ENCODE peak calls at places on chromosomes 12 and 14, in six cellular contexts. One of them, this sample, is unnamed.

GRCh38 chr14:68792022-68792829 is 641 bp downstream of the ZFP36L1 start:
- ATAC-seq in HCT116: no peak
- ATAC-seq in K562: no peak
- ATAC-seq in upper lobe of left lung: no peak
- ATAC-seq in right lobe of liver: no peak
- ATAC-seq in gastrocnemius medialis: no peak
- ATAC-seq in this sample: no peak

GRCh38 chr14:54947230-54947629 is 44.6 kb upstream of the GCH1 start:
- ATAC-seq in K562: no peak
- ATAC-seq in gastrocnemius medialis: no peak
- ATAC-seq in HCT116: no peak
- ATAC-seq in right lobe of liver: no peak
- ATAC-seq in upper lobe of left lung: no peak
- ATAC-seq in this sample: no peak

GRCh38 chr14:103259801-103260628 is 74.0 kb upstream of the EIF5 start:
- ATAC-seq in right lobe of liver: peak
- ATAC-seq in HCT116: peak
- ATAC-seq in K562: peak
- ATAC-seq in upper lobe of left lung: peak
- ATAC-seq in gastrocnemius medialis: peak
- ATAC-seq in this sample: peak

GRCh38 chr14:73295198-73295796 is 58.0 kb downstream of the PAPLN start:
- ATAC-seq in HCT116: peak
- ATAC-seq in right lobe of liver: peak
- ATAC-seq in gastrocnemius medialis: no peak
- ATAC-seq in K562: peak
- ATAC-seq in upper lobe of left lung: no peak
- ATAC-seq in this sample: no peak

GRCh38 chr12:11130999-11131398 is 3.4 kb downstream of the TAS2R30 start:
- ATAC-seq in right lobe of liver: no peak
- ATAC-seq in HCT116: no peak
- ATAC-seq in gastrocnemius medialis: no peak
- ATAC-seq in upper lobe of left lung: no peak
- ATAC-seq in K562: no peak
- ATAC-seq in this sample: no peak

GRCh38 chr14:55556929-55557623 is 22.9 kb upstream of the KTN1 start:
- ATAC-seq in K562: no peak
- ATAC-seq in gastrocnemius medialis: peak
- ATAC-seq in upper lobe of left lung: peak
- ATAC-seq in right lobe of liver: peak
- ATAC-seq in HCT116: peak
- ATAC-seq in this sample: peak

GRCh38 chr14:30177776-30178175 is 250.1 kb upstream of the PRKD1 start:
- ATAC-seq in right lobe of liver: no peak
- ATAC-seq in K562: no peak
- ATAC-seq in gastrocnemius medialis: no peak
- ATAC-seq in upper lobe of left lung: no peak
- ATAC-seq in HCT116: no peak
- ATAC-seq in this sample: no peak

GRCh38 chr14:91669867-91670266 is 62.0 kb downstream of the CATSPERB start:
- ATAC-seq in upper lobe of left lung: no peak
- ATAC-seq in K562: no peak
- ATAC-seq in gastrocnemius medialis: no peak
- ATAC-seq in HCT116: no peak
- ATAC-seq in right lobe of liver: no peak
- ATAC-seq in this sample: no peak

GRCh38 chr14:53331247-53331646 is 178.1 kb upstream of the DDHD1 start:
- ATAC-seq in K562: no peak
- ATAC-seq in gastrocnemius medialis: no peak
- ATAC-seq in right lobe of liver: no peak
- ATAC-seq in HCT116: peak
- ATAC-seq in upper lobe of left lung: no peak
- ATAC-seq in this sample: no peak

DNA sequence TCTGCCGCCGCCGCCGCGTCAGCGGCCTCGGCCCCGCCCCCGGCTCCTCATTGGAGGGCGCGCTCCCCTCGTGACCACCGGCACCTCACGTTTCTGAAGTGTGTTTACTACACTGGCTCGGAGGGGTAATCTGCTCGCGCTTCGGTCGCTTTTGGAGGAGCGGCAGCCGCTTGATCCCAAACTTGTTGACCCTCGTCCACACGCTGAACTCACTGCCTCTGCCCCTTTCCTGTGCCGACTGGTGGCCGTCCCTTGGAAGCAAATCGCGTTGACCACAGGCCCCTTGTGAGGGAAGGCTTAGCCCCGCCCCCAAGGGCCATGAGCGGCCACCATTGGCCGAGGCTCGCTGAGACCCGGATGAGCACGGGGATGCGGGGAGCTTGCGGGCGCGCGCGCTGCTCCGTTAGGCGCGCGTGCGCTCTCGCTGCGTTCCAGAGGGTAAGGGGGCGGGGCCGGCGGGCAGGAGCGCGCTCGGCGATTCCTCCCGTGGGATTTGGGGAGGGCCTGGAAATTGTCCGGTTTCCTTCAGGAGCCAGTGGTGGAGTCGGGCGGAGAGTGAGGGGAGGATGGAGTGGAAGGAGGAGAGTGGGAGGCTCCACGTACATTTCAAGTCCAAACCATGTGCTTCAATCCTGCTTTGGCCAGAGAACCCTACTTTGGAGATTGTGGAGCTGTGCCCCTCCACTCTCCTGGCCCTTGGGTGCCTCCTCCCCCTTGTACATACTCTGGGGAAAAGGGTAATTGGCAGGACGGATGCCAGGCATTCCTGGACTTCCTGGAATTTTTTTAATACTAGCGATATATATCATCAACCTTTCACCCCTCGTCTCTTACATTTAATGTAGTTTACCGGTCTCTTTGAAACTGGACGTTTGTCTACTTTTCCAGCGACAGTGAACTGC is at the start of gene CRY1:
- ATAC-seq in gastrocnemius medialis: peak
- ATAC-seq in HCT116: peak
- ATAC-seq in right lobe of liver: peak
- ATAC-seq in K562: peak
- ATAC-seq in upper lobe of left lung: peak
- ATAC-seq in this sample: peak
- TF ChIP-seq POLR2A in gastrocnemius medialis: no peak
- TF ChIP-seq POLR2A in HCT116: peak
- TF ChIP-seq POLR2A in right lobe of liver: no peak
- TF ChIP-seq POLR2A in K562: peak
- TF ChIP-seq POLR2A in upper lobe of left lung: no peak
- TF ChIP-seq POLR2A in this sample: no peak

GRCh38 chr14:20376071-20376588 is 32.7 kb downstream of the PARP2 start:
- ATAC-seq in gastrocnemius medialis: no peak
- ATAC-seq in K562: no peak
- ATAC-seq in right lobe of liver: peak
- ATAC-seq in upper lobe of left lung: no peak
- ATAC-seq in HCT116: no peak
- ATAC-seq in this sample: no peak
- TF ChIP-seq POLR2A in gastrocnemius medialis: no peak
- TF ChIP-seq POLR2A in K562: no peak
- TF ChIP-seq POLR2A in right lobe of liver: no peak
- TF ChIP-seq POLR2A in upper lobe of left lung: no peak
- TF ChIP-seq POLR2A in HCT116: no peak
- TF ChIP-seq POLR2A in this sample: no peak

GRCh38 chr12:54001283-54002187 is 1.6 kb downstream of the HOXC9 start:
- ATAC-seq in gastrocnemius medialis: no peak
- ATAC-seq in upper lobe of left lung: no peak
- ATAC-seq in K562: no peak
- ATAC-seq in right lobe of liver: no peak
- ATAC-seq in HCT116: no peak
- ATAC-seq in this sample: no peak

GRCh38 chr12:54000774-54001114 is 783 bp downstream of the HOXC9 start:
- ATAC-seq in upper lobe of left lung: no peak
- ATAC-seq in gastrocnemius medialis: no peak
- ATAC-seq in right lobe of liver: no peak
- ATAC-seq in K562: no peak
- ATAC-seq in HCT116: no peak
- ATAC-seq in this sample: no peak

GRCh38 chr12:53999596-54000104 is 311 bp upstream of the HOXC9 start:
- ATAC-seq in right lobe of liver: no peak
- ATAC-seq in gastrocnemius medialis: peak
- ATAC-seq in upper lobe of left lung: peak
- ATAC-seq in HCT116: peak
- ATAC-seq in K562: peak
- ATAC-seq in this sample: no peak

GRCh38 chr12:53998900-53999236 is 1.1 kb upstream of the HOXC9 start:
- ATAC-seq in right lobe of liver: no peak
- ATAC-seq in HCT116: no peak
- ATAC-seq in K562: no peak
- ATAC-seq in gastrocnemius medialis: no peak
- ATAC-seq in upper lobe of left lung: no peak
- ATAC-seq in this sample: no peak

GRCh38 chr12:54000105-54000773 is at the start of gene HOXC9:
- ATAC-seq in gastrocnemius medialis: peak
- ATAC-seq in right lobe of liver: no peak
- ATAC-seq in HCT116: peak
- ATAC-seq in K562: peak
- ATAC-seq in upper lobe of left lung: peak
- ATAC-seq in this sample: no peak
- TF ChIP-seq POLR2A in gastrocnemius medialis: peak
- TF ChIP-seq POLR2A in right lobe of liver: no peak
- TF ChIP-seq POLR2A in HCT116: no peak
- TF ChIP-seq POLR2A in K562: peak
- TF ChIP-seq POLR2A in upper lobe of left lung: no peak
- TF ChIP-seq POLR2A in this sample: no peak

GRCh38 chr14:104588066-104588857 is 8.7 kb downstream of the C14orf180 start:
- ATAC-seq in upper lobe of left lung: no peak
- ATAC-seq in right lobe of liver: no peak
- ATAC-seq in K562: no peak
- ATAC-seq in gastrocnemius medialis: no peak
- ATAC-seq in HCT116: no peak
- ATAC-seq in this sample: no peak

GRCh38 chr14:104589338-104590195 is 10.0 kb downstream of the C14orf180 start:
- ATAC-seq in K562: no peak
- ATAC-seq in upper lobe of left lung: no peak
- ATAC-seq in HCT116: no peak
- ATAC-seq in right lobe of liver: no peak
- ATAC-seq in gastrocnemius medialis: no peak
- ATAC-seq in this sample: no peak

GRCh38 chr14:104586832-104587620 is 7.5 kb downstream of the C14orf180 start:
- ATAC-seq in upper lobe of left lung: peak
- ATAC-seq in right lobe of liver: peak
- ATAC-seq in K562: no peak
- ATAC-seq in HCT116: no peak
- ATAC-seq in gastrocnemius medialis: no peak
- ATAC-seq in this sample: no peak

GRCh38 chr14:104585966-104586702 is 6.6 kb downstream of the C14orf180 start:
- ATAC-seq in right lobe of liver: no peak
- ATAC-seq in gastrocnemius medialis: no peak
- ATAC-seq in K562: no peak
- ATAC-seq in upper lobe of left lung: no peak
- ATAC-seq in HCT116: no peak
- ATAC-seq in this sample: no peak

GRCh38 chr14:104587641-104588040 is 8.1 kb downstream of the C14orf180 start:
- ATAC-seq in upper lobe of left lung: no peak
- ATAC-seq in K562: peak
- ATAC-seq in gastrocnemius medialis: no peak
- ATAC-seq in HCT116: peak
- ATAC-seq in right lobe of liver: no peak
- ATAC-seq in this sample: no peak
- TF ChIP-seq POLR2A in upper lobe of left lung: no peak
- TF ChIP-seq POLR2A in K562: no peak
- TF ChIP-seq POLR2A in gastrocnemius medialis: no peak
- TF ChIP-seq POLR2A in HCT116: no peak
- TF ChIP-seq POLR2A in right lobe of liver: no peak
- TF ChIP-seq POLR2A in this sample: no peak

GRCh38 chr14:24212924-24213865 is at the start of gene CHMP4A:
- ATAC-seq in gastrocnemius medialis: peak
- ATAC-seq in K562: peak
- ATAC-seq in right lobe of liver: peak
- ATAC-seq in HCT116: peak
- ATAC-seq in upper lobe of left lung: peak
- ATAC-seq in this sample: peak

GRCh38 chr14:24219080-24219479 is 3.2 kb upstream of the MDP1 start:
- ATAC-seq in upper lobe of left lung: no peak
- ATAC-seq in K562: no peak
- ATAC-seq in right lobe of liver: no peak
- ATAC-seq in gastrocnemius medialis: no peak
- ATAC-seq in HCT116: no peak
- ATAC-seq in this sample: no peak

GRCh38 chr14:24216345-24216699 is 456 bp upstream of the MDP1 start:
- ATAC-seq in right lobe of liver: no peak
- ATAC-seq in upper lobe of left lung: no peak
- ATAC-seq in K562: no peak
- ATAC-seq in HCT116: no peak
- ATAC-seq in gastrocnemius medialis: no peak
- ATAC-seq in this sample: no peak

GRCh38 chr14:24213866-24214652 is 771 bp upstream of the CHMP4A start:
- ATAC-seq in gastrocnemius medialis: no peak
- ATAC-seq in right lobe of liver: no peak
- ATAC-seq in upper lobe of left lung: no peak
- ATAC-seq in K562: no peak
- ATAC-seq in HCT116: no peak
- ATAC-seq in this sample: no peak

DNA sequence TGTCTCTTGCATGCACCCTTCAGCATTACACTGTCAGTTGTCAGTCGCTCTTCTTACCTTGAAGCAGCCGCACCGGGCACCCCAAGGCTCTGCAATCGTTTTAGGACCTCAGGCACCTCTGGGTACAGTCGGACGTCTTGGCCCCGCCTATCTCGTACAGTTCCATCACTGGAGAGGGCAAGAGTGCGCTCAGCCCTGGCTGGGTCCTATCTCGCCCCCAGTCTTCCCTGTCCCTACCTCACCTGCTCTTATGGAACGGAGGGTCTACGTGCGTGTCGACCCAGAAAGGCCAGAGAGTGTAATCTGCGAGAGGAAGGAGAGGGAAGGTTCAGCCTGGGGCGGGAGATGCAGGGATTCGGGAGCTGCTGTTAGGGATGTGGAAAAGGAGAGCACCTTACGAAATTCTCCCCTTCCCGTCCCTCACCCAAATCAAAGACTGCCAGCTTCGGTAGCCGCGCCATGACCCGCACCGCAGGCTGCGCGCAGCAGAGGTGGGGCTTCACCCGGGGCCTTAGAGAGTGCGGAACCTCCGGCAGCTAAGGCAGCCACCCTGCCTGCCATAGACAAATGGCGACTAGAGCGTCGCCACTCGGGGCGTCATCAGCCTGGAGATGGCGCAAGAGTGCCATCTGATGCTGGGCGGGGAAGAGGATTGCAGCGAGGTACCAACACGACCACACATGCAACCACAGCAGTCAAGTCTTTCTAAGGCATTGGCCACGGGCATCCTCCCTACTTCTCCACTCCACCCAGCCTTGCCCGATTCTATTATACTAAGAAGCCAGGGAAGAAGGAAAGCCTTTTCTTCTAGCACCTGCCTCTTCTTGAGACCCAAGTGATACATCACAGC is at the start of gene MDP1:
- ATAC-seq in upper lobe of left lung: peak
- ATAC-seq in HCT116: peak
- ATAC-seq in gastrocnemius medialis: peak
- ATAC-seq in right lobe of liver: peak
- ATAC-seq in K562: peak
- ATAC-seq in this sample: peak
- TF ChIP-seq POLR2A in upper lobe of left lung: no peak
- TF ChIP-seq POLR2A in HCT116: peak
- TF ChIP-seq POLR2A in gastrocnemius medialis: peak
- TF ChIP-seq POLR2A in right lobe of liver: peak
- TF ChIP-seq POLR2A in K562: peak
- TF ChIP-seq POLR2A in this sample: peak

GRCh38 chr14:23068792-23069412 is 11.6 kb upstream of the CDH24 start:
- ATAC-seq in gastrocnemius medialis: peak
- ATAC-seq in HCT116: peak
- ATAC-seq in K562: peak
- ATAC-seq in right lobe of liver: peak
- ATAC-seq in upper lobe of left lung: peak
- ATAC-seq in this sample: peak
- TF ChIP-seq POLR2A in gastrocnemius medialis: no peak
- TF ChIP-seq POLR2A in HCT116: no peak
- TF ChIP-seq POLR2A in K562: no peak
- TF ChIP-seq POLR2A in right lobe of liver: no peak
- TF ChIP-seq POLR2A in upper lobe of left lung: no peak
- TF ChIP-seq POLR2A in this sample: no peak